ENCODE peak calls at places on chromosome 5, in four cellular contexts. One of them, this sample, is unnamed.

GRCh38 chr5:147101654-147102053 is 133.2 kb upstream of the STK32A start:
- DNase-seq in tibial artery: no peak
- DNase-seq in psoas muscle: no peak
- DNase-seq in MM.1S: no peak
- DNase-seq in this sample: no peak

GRCh38 chr5:141501805-141502204 is 12.9 kb downstream of the PCDHGC5 start:
- DNase-seq in MM.1S: no peak
- DNase-seq in psoas muscle: no peak
- DNase-seq in tibial artery: no peak
- DNase-seq in this sample: no peak

GRCh38 chr5:143219696-143220095 is 183.8 kb downstream of the NR3C1 start:
- DNase-seq in tibial artery: no peak
- DNase-seq in psoas muscle: no peak
- DNase-seq in MM.1S: no peak
- DNase-seq in this sample: no peak

GRCh38 chr5:136087961-136088871 is 44.4 kb upstream of the SMAD5 start:
- DNase-seq in tibial artery: peak; percentile 80
- DNase-seq in psoas muscle: peak; percentile 88
- DNase-seq in MM.1S: no peak
- DNase-seq in this sample: peak; percentile 47

GRCh38 chr5:141807732-141808131 is 70.5 kb downstream of the PCDH1 start:
- DNase-seq in tibial artery: no peak
- DNase-seq in psoas muscle: no peak
- DNase-seq in MM.1S: no peak
- DNase-seq in this sample: no peak

GRCh38 chr5:88203977-88204735 is 64.5 kb downstream of the TMEM161B start:
- DNase-seq in MM.1S: no peak
- DNase-seq in psoas muscle: no peak
- DNase-seq in tibial artery: no peak
- DNase-seq in this sample: no peak

GRCh38 chr5:53418409-53418808 is 62.0 kb upstream of the FST start:
- DNase-seq in psoas muscle: no peak
- DNase-seq in MM.1S: no peak
- DNase-seq in tibial artery: no peak
- DNase-seq in this sample: no peak

GRCh38 chr5:83924171-83924570 is 203.5 kb upstream of the HAPLN1 start:
- DNase-seq in tibial artery: no peak
- DNase-seq in MM.1S: no peak
- DNase-seq in psoas muscle: no peak
- DNase-seq in this sample: no peak

GRCh38 chr5:75192804-75193203 is 43.9 kb downstream of the ANKRD31 start:
- DNase-seq in psoas muscle: no peak
- DNase-seq in MM.1S: no peak
- DNase-seq in tibial artery: no peak
- DNase-seq in this sample: no peak

GRCh38 chr5:109692852-109693251 is 3.1 kb downstream of the MAN2A1 start:
- DNase-seq in tibial artery: no peak
- DNase-seq in MM.1S: peak; percentile 85
- DNase-seq in psoas muscle: no peak
- DNase-seq in this sample: peak; percentile 65

GRCh38 chr5:83492331-83492730 is 20.8 kb downstream of the VCAN start:
- DNase-seq in tibial artery: no peak
- DNase-seq in MM.1S: no peak
- DNase-seq in psoas muscle: no peak
- DNase-seq in this sample: no peak

GRCh38 chr5:115069087-115069968 is 100.4 kb downstream of the TRIM36 start:
- DNase-seq in MM.1S: peak; percentile 44
- DNase-seq in tibial artery: no peak
- DNase-seq in psoas muscle: no peak
- DNase-seq in this sample: peak; percentile 79

GRCh38 chr5:60597570-60597969 is 102.4 kb downstream of the DEPDC1B start:
- DNase-seq in psoas muscle: no peak
- DNase-seq in MM.1S: peak; percentile 88
- DNase-seq in tibial artery: no peak
- DNase-seq in this sample: no peak

GRCh38 chr5:161176221-161176620 is 324.2 kb upstream of the ATP10B start:
- DNase-seq in tibial artery: no peak
- DNase-seq in psoas muscle: no peak
- DNase-seq in MM.1S: no peak
- DNase-seq in this sample: no peak

GRCh38 chr5:139669681-139670368 is 21.7 kb downstream of the CXXC5 start:
- DNase-seq in MM.1S: peak; percentile 76
- DNase-seq in psoas muscle: no peak
- DNase-seq in tibial artery: no peak
- DNase-seq in this sample: peak; percentile 59
- TF ChIP-seq CTCF in MM.1S: no peak
- TF ChIP-seq CTCF in psoas muscle: no peak
- TF ChIP-seq CTCF in tibial artery: no peak
- TF ChIP-seq CTCF in this sample: no peak

GRCh38 chr5:95823738-95824609 is 1.4 kb upstream of the GLRX start:
- DNase-seq in tibial artery: peak; percentile 84
- DNase-seq in psoas muscle: peak; percentile 82
- DNase-seq in MM.1S: peak; percentile 86
- DNase-seq in this sample: peak; percentile 72
- H3K4me3 ChIP-seq in tibial artery: peak overlapping the region; percentile 77
- H3K4me3 ChIP-seq in psoas muscle: peak overlapping the region; percentile 95
- H3K4me3 ChIP-seq in MM.1S: peak overlapping the region; percentile 89
- H3K4me3 ChIP-seq in this sample: peak overlapping the region; percentile 91

GRCh38 chr5:569868-570361 is 42.2 kb upstream of the CEP72 start:
- DNase-seq in psoas muscle: no peak
- DNase-seq in MM.1S: no peak
- DNase-seq in tibial artery: no peak
- DNase-seq in this sample: no peak

GRCh38 chr5:567664-568060 is 43.4 kb upstream of the SLC9A3 start:
- DNase-seq in tibial artery: no peak
- DNase-seq in MM.1S: no peak
- DNase-seq in psoas muscle: no peak
- DNase-seq in this sample: no peak

GRCh38 chr5:569358-569867 is 42.7 kb upstream of the CEP72 start:
- DNase-seq in tibial artery: no peak
- DNase-seq in psoas muscle: peak; percentile 30
- DNase-seq in MM.1S: no peak
- DNase-seq in this sample: no peak

GRCh38 chr5:568061-568781 is 43.9 kb upstream of the CEP72 start:
- DNase-seq in tibial artery: no peak
- DNase-seq in psoas muscle: no peak
- DNase-seq in MM.1S: no peak
- DNase-seq in this sample: peak; percentile 31

DNA sequence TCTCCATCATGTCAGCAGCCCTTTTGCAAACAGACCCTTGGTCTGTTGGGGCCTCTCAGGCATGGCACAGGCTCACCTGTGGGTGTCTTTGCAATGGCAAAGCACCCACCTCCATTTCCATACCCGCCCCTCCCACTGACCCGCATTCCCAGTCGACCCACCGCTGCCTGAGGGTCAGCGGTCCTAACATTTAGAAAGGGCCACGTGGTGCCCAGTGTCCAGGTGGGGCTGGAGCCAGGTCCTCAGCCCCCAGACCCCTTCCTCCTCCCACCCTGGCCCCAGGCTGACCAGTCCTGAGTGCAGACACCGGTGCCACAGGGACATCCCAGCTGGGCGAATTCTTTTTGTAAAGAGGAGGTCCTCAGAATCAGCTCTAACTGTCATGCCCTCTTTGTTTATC is 43.3 kb upstream of the CEP72 start:
- DNase-seq in MM.1S: no peak
- DNase-seq in tibial artery: no peak
- DNase-seq in psoas muscle: peak; percentile 40
- DNase-seq in this sample: no peak
- H3K27me3 ChIP-seq in MM.1S: peaks cover 43% of the 10 kb centered on the region
- H3K27me3 ChIP-seq in tibial artery: no peaks in the 10 kb centered on the region
- H3K27me3 ChIP-seq in psoas muscle: peaks cover 55% of the 10 kb centered on the region
- H3K27me3 ChIP-seq in this sample: peaks cover 7% of the 10 kb centered on the region

GRCh38 chr5:86337667-86338460 is 279.9 kb upstream of the COX7C start:
- DNase-seq in tibial artery: peak; percentile 51
- DNase-seq in psoas muscle: no peak
- DNase-seq in MM.1S: no peak
- DNase-seq in this sample: no peak
- TF ChIP-seq CTCF in tibial artery: no peak
- TF ChIP-seq CTCF in psoas muscle: no peak
- TF ChIP-seq CTCF in MM.1S: no peak
- TF ChIP-seq CTCF in this sample: peak; percentile 40

GRCh38 chr5:116626272-116626723 is 51.7 kb upstream of the SEMA6A start:
- DNase-seq in MM.1S: no peak
- DNase-seq in psoas muscle: peak; percentile 75
- DNase-seq in tibial artery: peak; percentile 89
- DNase-seq in this sample: no peak
- H3K4me3 ChIP-seq in MM.1S: no peak overlapping the region
- H3K4me3 ChIP-seq in psoas muscle: no peak overlapping the region
- H3K4me3 ChIP-seq in tibial artery: peak overlapping the region; percentile 4
- H3K4me3 ChIP-seq in this sample: no peak overlapping the region

This sample was measured in endodermal cell.